ENCODE peak calls at places on chromosome 17, in nine cellular contexts. P is IMR-90, O is ovary, M is breast epithelium, H is body of pancreas, L is A549, E is transverse colon, V is esophagus squamous epithelium, I is right lobe of liver. W is an unnamed sample.

GRCh38 chr17:43068570-43069367 is 43.7 kb downstream of the RND2 start:
- DNase-seq in E (no peak), M (no peak), V (no peak), O (no peak), I (peak), P (no peak), H (no peak), L (peak), W (no peak)

GRCh38 chr17:1099242-1099641 is 80.5 kb downstream of the ABR start:
- DNase-seq in E (no peak), I (no peak), M (no peak), O (no peak), L (no peak), H (no peak), P (no peak), V (no peak), W (no peak)

GRCh38 chr17:78368854-78369495 is 9.1 kb upstream of the SOCS3 start:
- DNase-seq in O (no peak), P (no peak), L (no peak), H (no peak), I (no peak), E (no peak), V (no peak), M (no peak), W (no peak)

GRCh38 chr17:47844814-47845453 is 3.9 kb upstream of the SCRN2 start:
- DNase-seq in P (peak), L (no peak), H (no peak), V (no peak), O (no peak), E (no peak), I (no peak), M (no peak), W (no peak)

GRCh38 chr17:69802045-69802740 is 272.8 kb upstream of the KCNJ16 start:
- DNase-seq in L (peak), V (no peak), P (no peak), E (no peak), O (no peak), H (no peak), M (no peak), I (peak), W (no peak)

GRCh38 chr17:83110755-83111154 is 31.3 kb downstream of the METRNL start:
- DNase-seq in E (no peak), M (no peak), L (no peak), H (no peak), V (no peak), P (peak), O (no peak), I (no peak), W (no peak)

GRCh38 chr17:66443601-66444000 is 141.2 kb downstream of the PRKCA start:
- DNase-seq in P (no peak), E (no peak), M (no peak), O (no peak), I (no peak), H (no peak), L (no peak), V (no peak), W (no peak)

GRCh38 chr17:81566461-81567126 is 14.4 kb upstream of the FAAP100 start:
- DNase-seq in I (peak), H (peak), M (peak), P (peak), O (peak), E (peak), V (no peak), L (peak), W (peak)

GRCh38 chr17:21058098-21058893 is 15.5 kb upstream of the USP22 start:
- DNase-seq in I (no peak), E (no peak), V (no peak), P (peak), H (no peak), O (no peak), L (peak), M (no peak), W (no peak)

GRCh38 chr17:59124665-59125064 is 18.0 kb upstream of the TRIM37 start:
- DNase-seq in I (no peak), H (no peak), V (no peak), L (no peak), M (no peak), O (no peak), E (no peak), P (no peak), W (no peak)

GRCh38 chr17:66791337-66791736 is 43.6 kb upstream of the CACNG5 start:
- DNase-seq in I (no peak), L (no peak), E (no peak), H (peak), M (no peak), V (no peak), O (no peak), P (no peak), W (no peak)

GRCh38 chr17:78039581-78039980 is 81.1 kb downstream of the TNRC6C start:
- DNase-seq in P (no peak), O (no peak), H (no peak), L (no peak), I (no peak), M (no peak), V (no peak), E (no peak), W (no peak)

GRCh38 chr17:50240876-50241275 is 33.4 kb upstream of the TMEM92 start:
- DNase-seq in P (peak), I (no peak), O (no peak), M (no peak), L (no peak), H (no peak), E (no peak), V (no peak), W (no peak)

GRCh38 chr17:5854871-5855554 is 215.2 kb upstream of the WSCD1 start:
- DNase-seq in P (no peak), I (no peak), H (no peak), O (no peak), M (no peak), L (no peak), V (no peak), E (no peak), W (no peak)

GRCh38 chr17:33924105-33924504 is 331.0 kb upstream of the CCL2 start:
- DNase-seq in P (no peak), L (no peak), M (no peak), E (no peak), H (no peak), V (no peak), O (no peak), I (no peak), W (no peak)

GRCh38 chr17:78144146-78144719 is 2.0 kb upstream of the C17orf99 start:
- DNase-seq in I (peak), O (peak), L (peak), H (peak), P (peak), M (no peak), E (peak), V (no peak), W (peak)

GRCh38 chr17:1029196-1029911 is 32.4 kb downstream of the TIMM22 start:
- DNase-seq in H (no peak), L (no peak), I (no peak), M (no peak), V (no peak), E (peak), O (no peak), P (peak), W (no peak)

GRCh38 chr17:63140255-63140654 is 174.2 kb downstream of the TANC2 start:
- DNase-seq in H (peak), V (no peak), M (no peak), L (no peak), E (peak), O (no peak), P (peak), I (no peak), W (no peak)

DNA sequence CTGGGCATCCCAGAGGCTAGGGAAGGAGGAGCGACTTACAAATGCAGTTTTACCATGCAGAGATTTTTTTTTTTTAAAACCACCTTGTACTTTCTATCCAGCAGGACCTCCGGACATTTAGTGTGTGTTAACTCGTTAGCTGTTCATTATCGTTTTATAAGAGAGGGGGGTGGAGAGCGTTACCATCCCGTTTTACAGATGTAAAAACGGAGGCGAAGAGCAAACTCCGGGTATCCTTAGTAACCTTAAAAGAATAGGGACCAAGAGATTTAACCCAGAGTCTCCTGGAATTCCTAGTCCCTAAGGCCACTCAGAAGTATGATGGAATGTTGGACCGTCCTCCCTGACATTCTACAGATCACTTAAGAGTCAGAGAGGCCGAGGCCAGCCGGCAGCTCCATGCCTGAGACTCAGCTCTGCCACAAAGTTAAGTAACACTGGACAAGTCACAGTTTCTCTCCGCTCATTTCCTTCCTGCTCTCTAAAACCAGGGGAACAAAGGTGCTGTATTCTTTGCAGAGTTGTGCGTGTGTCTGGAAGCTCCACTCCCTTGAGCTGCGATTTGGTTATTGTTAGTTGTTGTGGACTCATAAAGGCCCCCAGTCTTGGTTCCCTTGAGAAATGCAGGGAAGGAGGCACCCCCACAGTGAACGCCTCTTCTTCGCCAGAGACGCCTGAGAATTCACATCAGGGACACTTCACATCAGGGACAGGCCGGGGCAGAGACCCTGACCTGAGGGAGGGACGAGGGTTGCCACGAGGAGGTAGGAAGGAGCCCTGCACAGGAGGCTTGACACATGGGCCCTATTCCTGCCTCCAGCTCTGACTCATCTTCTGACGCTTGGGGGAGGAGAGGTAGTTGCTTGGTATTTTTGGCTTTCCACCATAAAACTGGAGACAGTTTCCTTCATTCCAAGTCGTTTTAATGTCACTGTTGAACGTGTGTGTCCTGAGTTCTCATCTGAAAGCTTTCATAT is 1.2 kb downstream of the DUSP14 start:
- DNase-seq in M (no peak), E (peak), L (peak), V (no peak), P (peak), H (peak), O (peak), I (no peak), W (no peak)
- TF ChIP-seq POLR2A in M (no peak), E (no peak), L (no peak), V (peak), P (peak), H (no peak), O (peak), I (peak), W (no peak)

DNA sequence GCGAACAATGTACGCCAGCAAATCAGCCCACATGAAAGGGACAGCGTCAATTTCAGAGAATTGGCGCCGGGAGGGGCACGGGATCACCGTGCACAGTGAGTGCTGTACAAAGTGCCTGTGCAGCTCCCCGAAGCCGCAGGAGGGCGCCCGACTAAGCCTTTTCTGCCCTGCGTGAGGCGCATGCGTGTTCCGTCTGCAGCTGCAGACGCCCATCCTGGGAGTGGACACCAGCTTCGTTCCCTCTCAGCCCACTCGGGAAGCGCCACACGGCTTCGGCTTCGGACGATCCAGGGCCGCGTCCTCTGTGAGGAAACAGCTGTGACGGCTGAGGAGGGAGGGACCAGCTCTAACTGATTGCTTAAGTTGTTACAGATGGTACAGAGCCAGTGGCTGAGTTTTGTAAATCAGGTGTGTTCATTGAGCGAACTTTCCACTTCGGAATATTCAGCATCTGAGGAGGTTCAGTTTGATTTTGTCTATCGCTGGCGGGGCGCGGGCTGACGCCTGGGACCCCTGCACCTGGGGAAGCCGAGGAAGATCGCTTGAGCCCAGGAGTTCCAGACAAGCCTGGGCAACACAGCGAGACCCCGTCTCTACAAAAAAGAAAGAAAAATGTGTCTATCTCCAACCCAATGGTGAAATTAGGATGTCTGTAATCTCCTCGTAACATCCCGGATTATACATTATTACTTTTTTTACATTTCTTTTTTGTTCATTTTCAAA is 15.4 kb upstream of the ZNF287 start:
- DNase-seq in I (peak), M (peak), E (peak), O (peak), H (peak), L (peak), V (peak), P (peak), W (peak)
- TF ChIP-seq POLR2A in I (no peak), M (no peak), E (no peak), O (no peak), H (peak), L (peak), V (no peak), P (no peak), W (no peak)

GRCh38 chr17:16444258-16444886 is 29.0 kb downstream of the TRPV2 start:
- DNase-seq in M (no peak), V (no peak), E (no peak), I (no peak), L (peak), O (no peak), P (no peak), H (peak), W (peak)
- TF ChIP-seq POLR2A in M (no peak), V (no peak), E (no peak), I (no peak), L (no peak), O (no peak), P (no peak), H (no peak), W (no peak)

GRCh38 chr17:76686538-76687277 is 24.1 kb downstream of the MXRA7 start:
- DNase-seq in H (no peak), L (no peak), E (no peak), I (no peak), O (no peak), M (no peak), P (no peak), V (no peak), W (no peak)

GRCh38 chr17:76685846-76686245 is 24.9 kb downstream of the MXRA7 start:
- DNase-seq in P (no peak), H (no peak), O (no peak), L (no peak), V (no peak), I (no peak), E (no peak), M (no peak), W (no peak)

GRCh38 chr17:76684756-76685155 is 26.0 kb downstream of the MXRA7 start:
- DNase-seq in M (no peak), I (no peak), V (no peak), E (no peak), P (no peak), L (no peak), O (no peak), H (no peak), W (no peak)

GRCh38 chr17:76683921-76684745 is 26.6 kb downstream of the MXRA7 start:
- DNase-seq in M (no peak), V (no peak), L (no peak), E (no peak), I (no peak), O (no peak), P (no peak), H (no peak), W (no peak)

DNA sequence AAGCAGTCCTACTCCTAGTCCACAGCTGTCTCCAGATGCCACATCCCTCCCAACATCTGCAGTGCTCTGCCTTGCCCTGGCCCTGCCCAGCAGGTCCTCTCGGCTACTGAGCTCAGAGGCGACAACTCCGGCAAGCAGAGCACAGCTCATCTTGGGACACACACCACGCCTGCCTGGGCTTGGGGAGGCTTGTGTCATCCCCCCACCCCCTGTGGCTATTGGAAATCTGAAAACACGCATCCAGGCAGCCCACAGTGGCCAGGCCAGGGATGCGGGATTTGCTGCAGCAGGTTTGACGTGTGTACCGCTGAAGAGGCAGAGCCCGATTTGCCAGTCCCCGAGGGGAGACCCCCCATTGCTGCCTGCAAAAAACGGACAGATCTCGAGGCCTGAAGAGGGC is 25.4 kb downstream of the MXRA7 start:
- DNase-seq in V (no peak), I (no peak), H (no peak), M (no peak), L (no peak), P (no peak), O (no peak), E (no peak), W (no peak)
- TF ChIP-seq POLR2A in V (no peak), I (no peak), H (no peak), M (no peak), L (no peak), P (no peak), O (no peak), E (no peak), W (no peak)

DNA sequence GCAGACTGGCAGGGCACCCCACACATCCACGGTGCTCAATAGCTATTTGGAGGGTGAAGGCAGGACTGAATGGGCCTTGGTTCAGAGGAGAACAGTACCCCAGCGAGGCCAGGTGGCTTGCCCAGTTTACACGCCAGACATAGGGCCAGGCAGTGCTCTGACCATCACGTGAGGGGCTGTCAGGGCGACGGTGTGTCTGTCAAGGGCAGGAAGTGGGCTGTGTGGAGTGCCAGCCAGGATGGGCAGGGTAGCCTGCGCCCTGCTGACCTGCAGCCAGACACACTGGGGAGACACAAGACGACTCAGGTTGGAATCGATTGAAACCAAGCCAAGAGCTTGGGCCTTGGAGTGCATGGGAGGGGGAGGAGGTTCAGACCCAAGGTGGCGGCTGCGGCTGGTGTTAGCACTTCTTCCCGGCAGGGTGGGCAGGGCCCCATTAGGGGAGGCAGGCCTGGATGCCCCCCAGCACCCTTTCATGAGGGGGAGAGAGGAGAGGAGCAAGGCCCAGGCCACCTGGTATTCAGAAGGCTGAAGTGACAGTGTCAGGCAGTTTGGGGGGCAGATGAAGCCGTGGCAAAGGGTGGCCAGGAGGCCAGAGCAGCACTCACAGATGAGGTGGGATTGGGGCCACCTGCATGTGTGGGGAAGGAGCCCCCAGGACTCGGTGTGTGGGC is 68.2 kb downstream of the SREBF1 start:
- DNase-seq in V (no peak), E (no peak), P (no peak), I (no peak), O (no peak), M (no peak), L (no peak), H (no peak), W (no peak)
- TF ChIP-seq POLR2A in V (no peak), E (no peak), P (no peak), I (no peak), O (no peak), M (no peak), L (no peak), H (no peak), W (no peak)

GRCh38 chr17:68288804-68289203 is 2.1 kb downstream of the SLC16A6 start:
- DNase-seq in L (peak), M (no peak), V (no peak), H (no peak), P (no peak), E (peak), I (no peak), O (no peak), W (no peak)

GRCh38 chr17:68289936-68290267 is 1.0 kb downstream of the SLC16A6 start:
- DNase-seq in M (no peak), H (no peak), O (no peak), V (no peak), L (no peak), E (no peak), I (no peak), P (no peak), W (no peak)

GRCh38 chr17:68289473-68289872 is 1.5 kb downstream of the SLC16A6 start:
- DNase-seq in P (no peak), M (no peak), H (no peak), E (no peak), O (no peak), V (no peak), L (no peak), I (no peak), W (no peak)

GRCh38 chr17:68290955-68291835 is at the start of the genes ARSG and SLC16A6:
- DNase-seq in P (peak), M (peak), H (peak), E (peak), I (peak), O (peak), V (no peak), L (peak), W (peak)

GRCh38 chr17:68290268-68290954 is 516 bp downstream of the SLC16A6 start:
- DNase-seq in L (no peak), E (peak), H (no peak), I (peak), V (no peak), P (no peak), O (peak), M (no peak), W (peak)
- TF ChIP-seq POLR2A in L (no peak), E (no peak), H (no peak), I (no peak), V (peak), P (no peak), O (no peak), M (no peak), W (no peak)

GRCh38 chr17:75270218-75270965 is 639 bp downstream of the MIF4GD start:
- DNase-seq in V (no peak), E (peak), P (peak), M (peak), L (peak), I (peak), H (peak), O (peak), W (peak)
- TF ChIP-seq POLR2A in V (peak), E (peak), P (peak), M (no peak), L (peak), I (no peak), H (peak), O (no peak), W (no peak)

W was measured in stomach.